ENCODE peak calls at places on chromosomes 7 and 10, in four cellular contexts. C is heart right ventricle, N is prostate gland, S is PC-9. M is an unnamed sample. For H3K4me1 and H3K36me3, the result is how much of the 10 kb centered on the place peaks cover.

GRCh38 chr10:71471957-71472365 is 75.2 kb downstream of the CDH23 start:
- DNase-seq in C (no peak), N (peak), S (no peak), M (no peak)

GRCh38 chr10:98194633-98195032 is 60.2 kb downstream of the R3HCC1L start:
- DNase-seq in C (no peak), N (no peak), S (no peak), M (no peak)

GRCh38 chr10:19843487-19843886 is 27.3 kb downstream of the PLXDC2 start:
- DNase-seq in C (no peak), N (no peak), S (no peak), M (no peak)

GRCh38 chr7:150663802-150664494 is 21.6 kb upstream of the GIMAP2 start:
- DNase-seq in C (no peak), N (no peak), S (no peak), M (no peak)

GRCh38 chr7:38187794-38188472 is 9.9 kb downstream of the STARD3NL start:
- DNase-seq in C (no peak), N (no peak), S (no peak), M (no peak)

GRCh38 chr10:46547331-46547880 is 9.1 kb downstream of the GPRIN2 start:
- DNase-seq in C (no peak), N (peak), S (no peak), M (no peak)

GRCh38 chr10:27783660-27784059 is 38.0 kb upstream of the MKX start:
- DNase-seq in C (no peak), N (no peak), S (no peak), M (peak)

GRCh38 chr7:50358306-50358705 is 53.8 kb downstream of the IKZF1 start:
- DNase-seq in C (no peak), N (no peak), S (no peak), M (no peak)

GRCh38 chr7:151143261-151144015 is 24.1 kb downstream of the GBX1 start:
- DNase-seq in C (no peak), N (no peak), S (no peak), M (no peak)

GRCh38 chr7:38318803-38319416 is 45.5 kb upstream of the TARP start:
- DNase-seq in C (no peak), N (peak), S (peak), M (no peak)

GRCh38 chr7:78018541-78019456 is 220.2 kb downstream of the PHTF2 start:
- DNase-seq in C (peak), N (peak), S (no peak), M (no peak)

GRCh38 chr7:105990141-105990540 is 27.1 kb downstream of the CDHR3 start:
- DNase-seq in C (no peak), N (no peak), S (no peak), M (no peak)

GRCh38 chr10:124686707-124687376 is 57.3 kb downstream of the FAM53B start:
- DNase-seq in C (peak), N (no peak), S (no peak), M (no peak)

GRCh38 chr10:62130948-62131347 is 137.7 kb downstream of the RTKN2 start:
- DNase-seq in C (no peak), N (no peak), S (no peak), M (no peak)

GRCh38 chr10:79396587-79396986 is 48.8 kb downstream of the ZCCHC24 start:
- DNase-seq in C (no peak), N (no peak), S (no peak), M (no peak)
- H3K4me1 ChIP-seq in C (half or more), N (under half), S (under half), M (under half)

GRCh38 chr7:157412491-157413180 is 75.8 kb downstream of the DNAJB6 start:
- DNase-seq in C (no peak), N (no peak), S (no peak), M (no peak)
- H3K36me3 ChIP-seq in C (half or more), N (under half), S (under half), M (under half)

GRCh38 chr10:3763852-3764625 is 21.0 kb downstream of the KLF6 start:
- DNase-seq in C (no peak), N (no peak), S (peak), M (no peak)

GRCh38 chr10:3763035-3763456 is 22.0 kb downstream of the KLF6 start:
- DNase-seq in C (no peak), N (no peak), S (peak), M (no peak)

GRCh38 chr10:3760083-3760482 is 24.9 kb downstream of the KLF6 start:
- DNase-seq in C (no peak), N (no peak), S (no peak), M (no peak)

GRCh38 chr10:3761111-3761686 is 23.8 kb downstream of the KLF6 start:
- DNase-seq in C (no peak), N (no peak), S (peak), M (no peak)

DNA sequence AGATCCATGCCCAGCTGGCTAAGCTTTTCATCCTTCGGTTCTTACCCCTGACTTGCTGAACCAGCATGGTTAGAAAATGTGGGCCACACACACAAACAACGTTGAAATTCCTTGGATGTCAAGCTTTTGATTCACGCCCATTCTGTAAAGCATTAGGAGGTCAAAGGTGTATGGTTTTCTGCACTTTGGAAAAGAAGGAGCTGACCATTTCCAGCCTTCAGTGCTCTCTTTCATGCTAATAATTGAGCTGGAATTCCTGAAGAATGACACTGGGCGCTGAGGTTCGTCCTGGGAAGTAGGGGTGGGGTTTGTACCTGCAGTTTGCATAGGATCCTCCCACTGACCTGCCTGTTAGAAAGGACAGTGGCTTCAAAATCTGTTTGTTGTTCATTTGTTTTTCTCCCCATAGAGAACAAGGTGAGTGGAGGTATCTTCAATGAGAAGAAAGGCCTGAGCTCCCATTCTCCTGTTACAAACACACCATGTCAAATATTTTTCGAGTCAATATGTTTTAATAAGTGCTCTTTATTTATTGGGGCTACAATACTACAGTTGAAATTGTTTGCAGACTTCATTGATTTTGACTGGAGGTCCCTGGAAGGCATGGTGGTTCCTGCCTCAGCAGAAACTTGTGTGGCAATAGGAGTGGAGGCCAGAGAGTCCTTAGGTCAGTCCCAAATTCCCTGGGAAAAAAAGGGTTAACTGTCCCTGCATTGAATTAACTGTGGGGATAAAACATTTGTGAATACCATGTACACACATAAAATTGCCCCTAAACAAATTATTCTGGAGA is 22.9 kb downstream of the KLF6 start:
- DNase-seq in C (no peak), N (no peak), S (peak), M (no peak)
- H3K4me1 ChIP-seq in C (under half), N (under half), S (half or more), M (under half)

GRCh38 chr10:73808021-73808815 is 3.2 kb downstream of the NDST2 start:
- DNase-seq in C (no peak), N (no peak), S (no peak), M (no peak)
- H3K36me3 ChIP-seq in C (half or more), N (under half), S (under half), M (under half)

GRCh38 chr7:30428586-30429530 is 49.7 kb downstream of the NOD1 start:
- DNase-seq in C (no peak), N (no peak), S (no peak), M (no peak)
- H3K4me1 ChIP-seq in C (under half), N (under half), S (under half), M (under half)

GRCh38 chr7:1152492-1152891 is 7.5 kb downstream of the ZFAND2A start:
- DNase-seq in C (no peak), N (no peak), S (no peak), M (no peak)
- H3K36me3 ChIP-seq in C (half or more), N (under half), S (half or more), M (under half)

GRCh38 chr10:74077416-74077815 is 73.2 kb downstream of the AP3M1 start:
- DNase-seq in C (no peak), N (no peak), S (no peak), M (no peak)

GRCh38 chr10:74079028-74079913 is 71.4 kb downstream of the AP3M1 start:
- DNase-seq in C (no peak), N (no peak), S (no peak), M (no peak)

GRCh38 chr10:74076961-74077360 is 73.7 kb downstream of the AP3M1 start:
- DNase-seq in C (no peak), N (no peak), S (no peak), M (no peak)

GRCh38 chr10:74079914-74080590 is 70.6 kb downstream of the AP3M1 start:
- DNase-seq in C (no peak), N (no peak), S (peak), M (no peak)

GRCh38 chr10:74078037-74078436 is 72.6 kb downstream of the AP3M1 start:
- DNase-seq in C (no peak), N (no peak), S (no peak), M (peak)
- H3K4me1 ChIP-seq in C (under half), N (under half), S (under half), M (under half)

GRCh38 chr7:22090512-22090911 is 144.8 kb upstream of the CDCA7L start:
- DNase-seq in C (no peak), N (no peak), S (no peak), M (no peak)

GRCh38 chr7:22093936-22094335 is 148.2 kb upstream of the CDCA7L start:
- DNase-seq in C (no peak), N (no peak), S (no peak), M (no peak)

GRCh38 chr7:22090107-22090506 is 144.4 kb upstream of the CDCA7L start:
- DNase-seq in C (no peak), N (no peak), S (no peak), M (no peak)

GRCh38 chr7:22093003-22093402 is 147.3 kb upstream of the CDCA7L start:
- DNase-seq in C (no peak), N (no peak), S (no peak), M (no peak)

GRCh38 chr7:22094413-22095304 is 149.0 kb upstream of the CDCA7L start:
- DNase-seq in C (no peak), N (no peak), S (no peak), M (no peak)
- H3K36me3 ChIP-seq in C (under half), N (under half), S (under half), M (under half)

M was measured in CD8-positive, alpha-beta T cell.